ENCODE peak calls at places on chromosomes 4 and X, in four cellular contexts. One of them, this sample, is unnamed.

GRCh38 chr4:73388887-73389286 is 15.2 kb upstream of the ALB start:
- DNase-seq in HepG2: peak; percentile 85
- DNase-seq in H1: no peak
- DNase-seq in K562: no peak
- DNase-seq in this sample: no peak

GRCh38 chr4:26173619-26174018 is 147.2 kb upstream of the RBPJ start:
- DNase-seq in HepG2: no peak
- DNase-seq in H1: no peak
- DNase-seq in K562: no peak
- DNase-seq in this sample: no peak

GRCh38 chr4:150348079-150348478 is 233.9 kb upstream of the MAB21L2 start:
- DNase-seq in HepG2: no peak
- DNase-seq in H1: no peak
- DNase-seq in K562: no peak
- DNase-seq in this sample: peak; percentile 86

GRCh38 chr4:122968227-122968812 is 45.9 kb upstream of the NUDT6 start:
- DNase-seq in HepG2: no peak
- DNase-seq in H1: no peak
- DNase-seq in K562: no peak
- DNase-seq in this sample: no peak

GRCh38 chr4:150867148-150867547 is 147.9 kb downstream of the LRBA start:
- DNase-seq in HepG2: peak; percentile 76
- DNase-seq in H1: no peak
- DNase-seq in K562: peak; percentile 54
- DNase-seq in this sample: peak; percentile 84

GRCh38 chr4:76307670-76308014 is 1.1 kb downstream of the STBD1 start:
- DNase-seq in HepG2: no peak
- DNase-seq in H1: no peak
- DNase-seq in K562: no peak
- DNase-seq in this sample: no peak

GRCh38 chr4:94577136-94577535 is 125.4 kb downstream of the PDLIM5 start:
- DNase-seq in HepG2: no peak
- DNase-seq in H1: no peak
- DNase-seq in K562: no peak
- DNase-seq in this sample: peak; percentile 70

GRCh38 chrX:118847676-118848075 is 24.1 kb downstream of the ZCCHC12 start:
- DNase-seq in HepG2: peak; percentile 34
- DNase-seq in H1: no peak
- DNase-seq in K562: peak; percentile 44
- DNase-seq in this sample: peak; percentile 70

GRCh38 chr4:24686866-24687672 is 102.7 kb upstream of the DHX15 start:
- DNase-seq in HepG2: peak; percentile 17
- DNase-seq in H1: no peak
- DNase-seq in K562: peak; percentile 59
- DNase-seq in this sample: peak; percentile 11

GRCh38 chr4:62640296-62640695 is 1440.2 kb downstream of the ADGRL3 start:
- DNase-seq in HepG2: no peak
- DNase-seq in H1: no peak
- DNase-seq in K562: no peak
- DNase-seq in this sample: no peak

GRCh38 chr4:25619601-25620000 is 36.0 kb upstream of the SLC34A2 start:
- DNase-seq in HepG2: no peak
- DNase-seq in H1: no peak
- DNase-seq in K562: no peak
- DNase-seq in this sample: no peak

GRCh38 chr4:36235306-36235705 is 9.0 kb downstream of the ARAP2 start:
- DNase-seq in HepG2: no peak
- DNase-seq in H1: no peak
- DNase-seq in K562: no peak
- DNase-seq in this sample: no peak

GRCh38 chrX:856901-857300 is 226.3 kb downstream of the SHOX start:
- DNase-seq in HepG2: no peak
- DNase-seq in H1: no peak
- DNase-seq in K562: no peak
- DNase-seq in this sample: no peak

GRCh38 chrX:67781132-67781531 is 237.3 kb downstream of the AR start:
- DNase-seq in HepG2: no peak
- DNase-seq in H1: no peak
- DNase-seq in K562: no peak
- DNase-seq in this sample: no peak

GRCh38 chrX:111360839-111361238 is 51.2 kb downstream of the DCX start:
- DNase-seq in HepG2: no peak
- DNase-seq in H1: no peak
- DNase-seq in K562: no peak
- DNase-seq in this sample: no peak

GRCh38 chrX:50798782-50799181 is 15.2 kb downstream of the SHROOM4 start:
- DNase-seq in HepG2: peak; percentile 57
- DNase-seq in H1: no peak
- DNase-seq in K562: no peak
- DNase-seq in this sample: peak; percentile 5
- H3K9ac ChIP-seq in HepG2: no peak overlapping the region
- H3K9ac ChIP-seq in H1: no peak overlapping the region
- H3K9ac ChIP-seq in K562: no peak overlapping the region
- H3K9ac ChIP-seq in this sample: no peak overlapping the region

GRCh38 chrX:21806691-21807090 is 32.7 kb upstream of the MBTPS2 start:
- DNase-seq in HepG2: no peak
- DNase-seq in H1: no peak
- DNase-seq in K562: no peak
- DNase-seq in this sample: no peak
- TF ChIP-seq JUN in HepG2: no peak
- TF ChIP-seq JUN in H1: no peak
- TF ChIP-seq JUN in K562: no peak
- TF ChIP-seq JUN in this sample: peak; percentile 21

GRCh38 chrX:136647969-136648368 is at the start of gene CD40LG:
- DNase-seq in HepG2: no peak
- DNase-seq in H1: no peak
- DNase-seq in K562: no peak
- DNase-seq in this sample: no peak
- TF ChIP-seq POLR2A in HepG2: no peak
- TF ChIP-seq POLR2A in H1: no peak
- TF ChIP-seq POLR2A in K562: no peak
- TF ChIP-seq POLR2A in this sample: no peak

GRCh38 chrX:30821116-30821515 is 67.9 kb downstream of the TAB3 start:
- DNase-seq in HepG2: no peak
- DNase-seq in H1: no peak
- DNase-seq in K562: no peak
- DNase-seq in this sample: no peak
- H3K9ac ChIP-seq in HepG2: no peak overlapping the region
- H3K9ac ChIP-seq in H1: no peak overlapping the region
- H3K9ac ChIP-seq in K562: no peak overlapping the region
- H3K9ac ChIP-seq in this sample: no peak overlapping the region

GRCh38 chr4:140841186-140841585 is 85.0 kb upstream of the TBC1D9 start:
- DNase-seq in HepG2: no peak
- DNase-seq in H1: no peak
- DNase-seq in K562: no peak
- DNase-seq in this sample: no peak

GRCh38 chr4:140834866-140835495 is 78.8 kb upstream of the TBC1D9 start:
- DNase-seq in HepG2: no peak
- DNase-seq in H1: no peak
- DNase-seq in K562: no peak
- DNase-seq in this sample: no peak

GRCh38 chr4:140839396-140839795 is 83.2 kb upstream of the TBC1D9 start:
- DNase-seq in HepG2: no peak
- DNase-seq in H1: no peak
- DNase-seq in K562: no peak
- DNase-seq in this sample: no peak

GRCh38 chr4:140837742-140838141 is 81.6 kb upstream of the TBC1D9 start:
- DNase-seq in HepG2: no peak
- DNase-seq in H1: no peak
- DNase-seq in K562: no peak
- DNase-seq in this sample: peak; percentile 9

GRCh38 chr4:140839888-140840790 is 84.0 kb upstream of the TBC1D9 start:
- DNase-seq in HepG2: no peak
- DNase-seq in H1: no peak
- DNase-seq in K562: no peak
- DNase-seq in this sample: no peak
- TF ChIP-seq JUN in HepG2: no peak
- TF ChIP-seq JUN in H1: no peak
- TF ChIP-seq JUN in K562: no peak
- TF ChIP-seq JUN in this sample: no peak

DNA sequence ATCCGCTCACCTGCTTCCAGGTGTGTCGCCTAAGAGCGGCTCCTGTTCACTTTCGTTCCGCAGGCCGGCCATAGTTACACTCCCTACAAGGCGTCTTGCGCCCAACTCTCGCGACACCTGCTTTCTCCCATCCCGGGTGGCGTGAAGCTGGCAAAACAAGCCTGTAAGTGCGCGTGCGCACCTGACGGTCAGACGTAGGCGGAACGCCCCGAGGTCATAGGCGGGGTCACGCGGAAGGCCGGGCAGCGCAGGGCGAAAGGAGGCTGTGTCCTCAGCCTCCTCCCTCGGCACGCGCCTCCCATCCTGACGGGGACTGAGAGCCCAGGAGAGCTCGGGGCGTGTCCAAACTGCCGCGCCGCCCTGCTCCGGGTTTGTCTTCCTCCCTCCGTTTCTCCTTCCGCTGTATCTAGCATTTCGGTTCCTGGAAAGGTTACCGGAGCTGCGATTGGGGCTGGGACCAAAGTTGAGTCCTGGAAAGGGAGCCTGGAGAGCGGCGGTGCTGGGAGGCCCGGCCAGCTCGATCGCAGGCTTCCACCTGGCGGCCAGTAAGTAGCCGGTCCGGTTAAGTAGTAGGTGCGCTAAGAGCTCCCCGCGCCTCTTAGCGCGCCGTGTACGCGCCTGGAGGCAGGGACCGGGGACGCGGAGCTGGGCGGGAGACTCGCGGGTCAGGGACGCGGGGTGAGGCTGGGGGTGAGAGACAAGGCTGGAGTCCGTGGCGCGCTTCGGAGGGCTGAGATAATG is at the start of the genes ABHD18 and MFSD8:
- DNase-seq in HepG2: peak; percentile 97
- DNase-seq in H1: peak; percentile 98
- DNase-seq in K562: peak; percentile 92
- DNase-seq in this sample: peak; percentile 99
- TF ChIP-seq POLR2A in HepG2: peak; percentile 81
- TF ChIP-seq POLR2A in H1: no peak
- TF ChIP-seq POLR2A in K562: peak; percentile 95
- TF ChIP-seq POLR2A in this sample: peak; percentile 76

DNA sequence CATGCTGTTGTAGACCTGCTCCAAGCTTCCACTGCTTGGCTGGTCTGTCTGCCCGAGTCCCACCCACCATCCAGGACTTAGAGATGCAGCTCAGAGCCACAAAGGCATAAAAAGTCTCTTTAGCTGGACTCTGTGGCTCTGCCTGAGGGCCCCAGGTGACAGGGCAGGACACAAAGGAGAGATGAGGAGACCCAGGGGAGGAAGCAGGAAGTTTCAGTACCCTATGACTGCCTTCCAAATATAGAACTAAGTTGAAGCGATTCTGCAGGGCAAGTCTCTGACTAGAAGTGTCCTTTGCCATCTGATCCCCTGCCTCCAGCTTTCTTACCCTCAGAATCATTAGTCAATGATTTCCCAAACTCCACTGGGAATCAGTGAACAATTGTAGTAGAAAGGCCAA is 11.2 kb upstream of the CXCR3 start:
- DNase-seq in HepG2: no peak
- DNase-seq in H1: no peak
- DNase-seq in K562: no peak
- DNase-seq in this sample: no peak
- H3K9ac ChIP-seq in HepG2: no peak overlapping the region
- H3K9ac ChIP-seq in H1: no peak overlapping the region
- H3K9ac ChIP-seq in K562: no peak overlapping the region
- H3K9ac ChIP-seq in this sample: no peak overlapping the region

GRCh38 chrX:55007633-55008032 is 7.5 kb downstream of the APEX2 start:
- DNase-seq in HepG2: peak; percentile 73
- DNase-seq in H1: no peak
- DNase-seq in K562: no peak
- DNase-seq in this sample: peak; percentile 46

GRCh38 chrX:55008571-55009358 is 8.6 kb downstream of the APEX2 start:
- DNase-seq in HepG2: no peak
- DNase-seq in H1: no peak
- DNase-seq in K562: no peak
- DNase-seq in this sample: peak; percentile 42

GRCh38 chrX:55014897-55015299 is 14.7 kb downstream of the APEX2 start:
- DNase-seq in HepG2: no peak
- DNase-seq in H1: no peak
- DNase-seq in K562: peak; percentile 87
- DNase-seq in this sample: no peak

GRCh38 chrX:55006827-55007621 is 6.9 kb downstream of the APEX2 start:
- DNase-seq in HepG2: no peak
- DNase-seq in H1: no peak
- DNase-seq in K562: no peak
- DNase-seq in this sample: no peak

DNA sequence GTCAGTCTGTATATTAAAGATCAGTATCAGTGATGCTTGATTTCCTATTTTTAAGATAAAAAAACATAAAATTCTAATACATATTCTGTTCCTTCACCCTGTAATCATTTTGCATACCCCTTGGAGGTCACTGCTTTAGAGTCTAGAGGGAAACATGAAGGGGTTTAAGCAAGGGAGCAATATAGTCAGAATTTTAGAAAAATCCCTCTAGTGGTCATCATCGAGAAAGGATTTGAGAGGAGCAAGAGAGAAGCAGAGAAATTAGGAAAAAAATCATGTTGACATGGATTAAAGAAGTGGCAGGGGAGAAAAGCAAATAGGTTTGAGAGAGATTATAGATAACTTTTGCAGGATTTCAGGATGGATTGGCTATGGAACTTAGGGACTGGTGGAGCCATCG is 11.1 kb downstream of the APEX2 start:
- DNase-seq in HepG2: no peak
- DNase-seq in H1: no peak
- DNase-seq in K562: no peak
- DNase-seq in this sample: no peak
- TF ChIP-seq JUN in HepG2: no peak
- TF ChIP-seq JUN in H1: no peak
- TF ChIP-seq JUN in K562: no peak
- TF ChIP-seq JUN in this sample: no peak